ENCODE peak calls at places on chromosomes 3 and 15, in four cellular contexts. A is mammary epithelial cell, D is DND-41, G is IMR-90. I is an unnamed sample.

GRCh38 chr3:99638244-99638948 is at the start of gene COL8A1:
- DNase-seq in A (peak), D (no peak), G (peak), I (peak)

GRCh38 chr15:97200161-97200560 is 760.3 kb upstream of the ARRDC4 start:
- DNase-seq in A (no peak), D (no peak), G (no peak), I (no peak)

GRCh38 chr3:54720604-54721003 is 207.3 kb downstream of the LRTM1 start:
- DNase-seq in A (no peak), D (no peak), G (no peak), I (no peak)

GRCh38 chr15:99452728-99453643 is 112.8 kb upstream of the MEF2A start:
- DNase-seq in A (no peak), D (no peak), G (peak), I (peak)

GRCh38 chr3:121594850-121595249 is 1.7 kb downstream of the FBXO40 start:
- DNase-seq in A (no peak), D (no peak), G (no peak), I (no peak)

GRCh38 chr15:55897560-55898336 is 95.7 kb downstream of the NEDD4 start:
- DNase-seq in A (peak), D (peak), G (peak), I (peak)

GRCh38 chr15:78291698-78292097 is 7.7 kb downstream of the SKIC8 start:
- DNase-seq in A (peak), D (no peak), G (no peak), I (no peak)

GRCh38 chr15:44535509-44536297 is 1.2 kb upstream of the EIF3J start:
- DNase-seq in A (no peak), D (no peak), G (no peak), I (peak)

GRCh38 chr3:88773766-88774165 is 333.7 kb upstream of the EPHA3 start:
- DNase-seq in A (peak), D (no peak), G (no peak), I (no peak)

GRCh38 chr15:75836953-75837321 is 6.3 kb upstream of the UBE2Q2 start:
- DNase-seq in A (peak), D (peak), G (peak), I (no peak)

GRCh38 chr15:71348597-71348996 is 233.3 kb downstream of the THSD4 start:
- DNase-seq in A (no peak), D (no peak), G (no peak), I (no peak)

GRCh38 chr3:39228496-39228895 is 36.1 kb upstream of the XIRP1 start:
- DNase-seq in A (no peak), D (no peak), G (no peak), I (no peak)

GRCh38 chr3:102346897-102347296 is 87.9 kb upstream of the ZPLD1 start:
- DNase-seq in A (peak), D (no peak), G (no peak), I (no peak)

GRCh38 chr3:42664443-42664814 is 10.9 kb downstream of the ZBTB47 start:
- DNase-seq in A (no peak), D (no peak), G (no peak), I (no peak)

GRCh38 chr15:98025237-98025636 is 64.7 kb downstream of the ARRDC4 start:
- DNase-seq in A (peak), D (no peak), G (peak), I (no peak)

GRCh38 chr3:60010778-60011177 is 961.0 kb upstream of the CFAP20DC start:
- DNase-seq in A (no peak), D (peak), G (no peak), I (peak)

GRCh38 chr3:166013073-166013679 is 176.0 kb upstream of the BCHE start:
- DNase-seq in A (peak), D (peak), G (peak), I (no peak)

GRCh38 chr3:154059798-154060197 is 61.4 kb upstream of the ARHGEF26 start:
- DNase-seq in A (peak), D (no peak), G (no peak), I (no peak)

GRCh38 chr3:131794766-131795381 is 239.9 kb downstream of the CPNE4 start:
- DNase-seq in A (peak), D (peak), G (peak), I (peak)

GRCh38 chr3:155805204-155805801 is 775 bp downstream of the C3orf33 start:
- DNase-seq in A (peak), D (no peak), G (no peak), I (peak)

GRCh38 chr15:66075947-66076346 is 177.6 kb downstream of the MEGF11 start:
- DNase-seq in A (no peak), D (no peak), G (no peak), I (no peak)

GRCh38 chr3:152269423-152270144 is 855 bp downstream of the MBNL1 start:
- DNase-seq in A (peak), D (no peak), G (peak), I (peak)

GRCh38 chr3:72244396-72244795 is 459.4 kb upstream of the PROK2 start:
- DNase-seq in A (no peak), D (no peak), G (no peak), I (no peak)

GRCh38 chr15:52466134-52466701 is 62.5 kb downstream of the MYO5A start:
- DNase-seq in A (no peak), D (peak), G (no peak), I (peak)

GRCh38 chr15:92839696-92840095 is 60.4 kb upstream of the CHD2 start:
- DNase-seq in A (no peak), D (peak), G (no peak), I (no peak)

GRCh38 chr3:188950832-188951489 is 220.8 kb upstream of the TPRG1 start:
- DNase-seq in A (peak), D (no peak), G (peak), I (peak)

GRCh38 chr3:147412491-147412916 is 3.3 kb downstream of the ZIC1 start:
- DNase-seq in A (no peak), D (no peak), G (no peak), I (no peak)

GRCh38 chr3:194282436-194283122 is 68.5 kb downstream of the CPN2 start:
- DNase-seq in A (no peak), D (no peak), G (no peak), I (no peak)

GRCh38 chr3:150078983-150079739 is 108.5 kb upstream of the PFN2 start:
- DNase-seq in A (peak), D (no peak), G (peak), I (no peak)

GRCh38 chr3:55329849-55330248 is 157.3 kb downstream of the WNT5A start:
- DNase-seq in A (peak), D (no peak), G (peak), I (no peak)

GRCh38 chr15:78695849-78696248 is 54.8 kb upstream of the CHRNB4 start:
- DNase-seq in A (no peak), D (no peak), G (no peak), I (no peak)

GRCh38 chr15:26771917-26772587 is 814 bp downstream of the GABRB3 start:
- DNase-seq in A (no peak), D (no peak), G (no peak), I (no peak)

GRCh38 chr15:83379574-83379973 is 67.6 kb upstream of the SH3GL3 start:
- DNase-seq in A (peak), D (no peak), G (no peak), I (no peak)

GRCh38 chr15:49923671-49924070 is 195.4 kb downstream of the ATP8B4 start:
- DNase-seq in A (no peak), D (no peak), G (no peak), I (no peak)

GRCh38 chr3:257826-258225 is 61.3 kb downstream of the CHL1 start:
- DNase-seq in A (no peak), D (no peak), G (no peak), I (no peak)

GRCh38 chr15:100729461-100729860 is 127.1 kb downstream of the ASB7 start:
- DNase-seq in A (no peak), D (no peak), G (no peak), I (no peak)
- H3K9ac ChIP-seq in A (no peak), D (no peak), G (no peak), I (no peak)

GRCh38 chr15:68558318-68559305 is 20.2 kb upstream of the CORO2B start:
- DNase-seq in A (peak), D (no peak), G (no peak), I (no peak)
- H3K4me3 ChIP-seq in A (no peak), D (no peak), G (no peak), I (peak)

GRCh38 chr15:76866008-76866407 is 39.1 kb downstream of the SCAPER start:
- DNase-seq in A (peak), D (no peak), G (peak), I (no peak)

GRCh38 chr15:76865548-76865991 is 39.6 kb downstream of the SCAPER start:
- DNase-seq in A (peak), D (no peak), G (peak), I (no peak)

GRCh38 chr15:76868740-76869139 is 36.4 kb downstream of the SCAPER start:
- DNase-seq in A (no peak), D (no peak), G (no peak), I (no peak)

GRCh38 chr15:76863693-76864092 is 41.4 kb downstream of the SCAPER start:
- DNase-seq in A (no peak), D (no peak), G (no peak), I (no peak)

GRCh38 chr15:76866716-76867321 is 38.3 kb downstream of the SCAPER start:
- DNase-seq in A (peak), D (peak), G (peak), I (no peak)
- TF ChIP-seq CTCF in A (peak), D (peak), G (peak), I (peak)

GRCh38 chr3:14415501-14415900 is 13.1 kb downstream of the SLC6A6 start:
- DNase-seq in A (peak), D (no peak), G (peak), I (no peak)
- H3K9ac ChIP-seq in A (no peak), D (no peak), G (no peak), I (no peak)

GRCh38 chr3:116441652-116442051 is 3.6 kb downstream of the LSAMP start:
- DNase-seq in A (no peak), D (no peak), G (no peak), I (no peak)

GRCh38 chr3:116444099-116444700 is 1.1 kb downstream of the LSAMP start:
- DNase-seq in A (no peak), D (no peak), G (peak), I (no peak)

GRCh38 chr3:116444819-116445290 is 432 bp downstream of the LSAMP start:
- DNase-seq in A (no peak), D (no peak), G (no peak), I (no peak)

GRCh38 chr3:116442331-116443021 is 2.8 kb downstream of the LSAMP start:
- DNase-seq in A (no peak), D (no peak), G (peak), I (no peak)

DNA sequence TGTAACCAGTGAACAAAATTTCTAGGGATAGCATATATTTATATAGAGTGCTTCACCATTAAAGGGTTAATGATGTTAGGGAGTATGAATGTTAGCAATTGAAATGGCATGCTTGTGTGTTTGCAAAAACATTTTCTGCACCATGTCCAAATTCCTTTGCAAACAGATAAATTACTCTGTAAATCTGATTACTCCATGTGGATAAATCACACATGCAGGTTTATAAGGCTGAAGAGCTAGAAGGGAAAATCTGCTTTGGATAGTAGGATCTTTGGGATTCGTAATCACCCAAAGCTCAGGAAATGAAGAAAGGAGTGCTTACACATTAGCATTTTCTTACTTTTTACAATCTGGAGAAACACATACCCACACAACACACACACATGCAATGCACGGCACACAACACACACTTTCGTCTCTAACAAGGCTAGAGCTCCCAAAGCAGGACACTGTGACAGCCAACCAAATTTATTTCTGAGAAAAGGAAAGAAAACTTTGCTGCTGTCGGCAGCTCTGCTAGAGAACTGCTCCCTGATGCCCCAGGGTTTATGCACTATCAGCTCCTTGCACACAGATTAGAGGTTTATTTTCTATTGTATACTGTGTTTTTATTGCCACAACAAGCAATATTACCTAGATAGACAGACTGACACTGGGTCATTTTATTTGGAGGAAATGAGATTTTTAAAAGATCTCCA is 2.0 kb downstream of the LSAMP start:
- DNase-seq in A (no peak), D (no peak), G (peak), I (no peak)
- H3K4me3 ChIP-seq in A (no peak), D (no peak), G (peak), I (no peak)

DNA sequence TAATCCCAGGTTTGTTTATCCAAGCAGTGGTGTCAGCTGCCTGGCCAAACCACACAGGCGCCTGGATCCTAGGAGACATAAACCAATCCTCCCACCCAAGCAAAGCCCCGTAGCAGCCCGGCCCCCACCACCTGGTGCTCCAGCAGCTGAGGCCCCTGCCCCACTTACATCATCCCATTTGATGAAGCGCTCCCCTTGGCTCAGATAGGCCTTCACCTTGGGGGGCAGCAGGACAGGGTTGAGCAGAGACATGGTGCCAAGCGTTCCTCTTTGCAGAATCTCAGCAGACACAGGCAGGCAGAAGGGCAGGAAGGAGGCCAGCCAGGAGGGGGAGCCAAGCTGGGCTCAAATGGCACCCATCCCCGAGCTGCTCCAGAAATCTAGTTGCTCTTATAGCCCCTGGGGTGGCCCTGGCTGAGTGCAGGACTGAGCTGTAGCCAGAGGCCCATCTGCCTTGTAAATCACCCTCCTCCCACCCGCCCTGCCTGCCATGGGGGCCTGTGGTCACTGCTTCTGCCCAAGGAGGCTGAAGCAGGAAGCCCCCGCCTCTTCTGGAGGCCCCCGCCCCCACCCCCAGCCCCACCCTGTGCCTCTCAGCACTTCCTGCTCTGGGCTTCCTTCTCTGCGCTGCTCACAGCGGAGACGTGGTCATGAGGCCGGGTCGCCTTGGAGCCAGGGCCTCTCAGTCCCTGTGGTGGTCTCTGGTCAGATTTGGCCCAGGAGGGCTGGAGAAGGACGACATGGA is at the start of gene PLCB2:
- DNase-seq in A (no peak), D (peak), G (no peak), I (peak)
- TF ChIP-seq CTCF in A (no peak), D (peak), G (peak), I (no peak)

DNA sequence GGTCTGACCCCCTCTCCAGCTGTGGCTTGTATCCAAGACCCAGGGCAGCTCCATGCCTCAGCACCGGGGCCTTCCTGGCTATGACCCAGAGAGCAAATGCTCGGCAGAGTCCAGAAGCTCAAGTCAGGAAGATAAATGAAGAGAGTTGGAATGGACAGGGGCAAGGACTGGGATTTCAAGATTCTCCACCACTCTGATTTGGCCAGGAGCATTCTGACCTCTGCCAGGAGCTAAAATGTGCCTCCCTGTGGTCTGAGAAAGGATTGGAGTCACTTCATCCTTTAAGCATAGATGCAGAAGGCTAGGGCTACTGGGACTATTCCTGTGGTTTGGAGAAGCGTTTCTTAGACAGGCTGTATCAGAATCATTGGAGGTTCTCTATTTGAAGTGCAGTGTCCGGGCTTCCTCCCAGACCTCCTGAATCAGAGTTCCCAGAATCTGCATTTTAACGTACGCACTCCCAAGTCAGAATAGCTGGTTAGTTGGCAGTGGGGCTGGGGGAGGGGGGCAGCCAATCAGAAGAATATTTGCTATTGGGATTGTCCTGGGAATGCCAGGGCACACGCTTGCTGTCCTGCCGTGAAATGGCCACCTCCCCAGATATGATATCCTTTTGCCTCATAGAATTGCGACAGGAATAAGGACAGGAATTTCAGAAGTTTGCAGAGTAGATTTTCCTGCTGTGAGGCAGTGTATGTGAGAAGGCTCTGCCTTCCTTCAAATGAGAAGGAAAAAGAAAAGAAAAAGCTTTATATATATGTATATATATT is 57.4 kb downstream of the HRH1 start:
- DNase-seq in A (no peak), D (no peak), G (peak), I (no peak)
- H3K9ac ChIP-seq in A (no peak), D (no peak), G (no peak), I (no peak)

DNA sequence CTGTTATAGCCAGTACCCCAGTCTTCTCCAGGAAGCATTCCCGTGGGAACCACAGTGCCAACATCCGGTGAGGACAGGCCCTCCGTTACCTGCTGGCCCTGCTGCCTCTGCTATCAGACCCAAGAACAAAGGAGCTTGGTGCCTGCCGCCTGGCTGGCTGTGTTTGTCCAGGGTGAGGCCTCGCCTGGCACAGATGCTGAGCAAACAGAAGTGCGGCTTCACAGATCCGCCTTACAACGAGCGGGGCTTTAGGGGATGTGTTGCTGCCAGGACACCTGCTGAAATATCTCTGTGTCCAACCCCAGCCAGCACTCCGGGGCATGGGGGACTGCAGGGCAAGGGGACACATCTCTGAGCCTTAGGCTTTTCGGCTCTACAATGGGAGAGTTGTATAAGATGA is 2.2 kb upstream of the EPHB3 start:
- DNase-seq in A (no peak), D (no peak), G (no peak), I (peak)
- H3K4me3 ChIP-seq in A (no peak), D (no peak), G (no peak), I (no peak)

GRCh38 chr15:61047783-61048182 is 181.3 kb downstream of the RORA start:
- DNase-seq in A (no peak), D (no peak), G (peak), I (no peak)
- TF ChIP-seq CTCF in A (no peak), D (no peak), G (no peak), I (no peak)

DNA sequence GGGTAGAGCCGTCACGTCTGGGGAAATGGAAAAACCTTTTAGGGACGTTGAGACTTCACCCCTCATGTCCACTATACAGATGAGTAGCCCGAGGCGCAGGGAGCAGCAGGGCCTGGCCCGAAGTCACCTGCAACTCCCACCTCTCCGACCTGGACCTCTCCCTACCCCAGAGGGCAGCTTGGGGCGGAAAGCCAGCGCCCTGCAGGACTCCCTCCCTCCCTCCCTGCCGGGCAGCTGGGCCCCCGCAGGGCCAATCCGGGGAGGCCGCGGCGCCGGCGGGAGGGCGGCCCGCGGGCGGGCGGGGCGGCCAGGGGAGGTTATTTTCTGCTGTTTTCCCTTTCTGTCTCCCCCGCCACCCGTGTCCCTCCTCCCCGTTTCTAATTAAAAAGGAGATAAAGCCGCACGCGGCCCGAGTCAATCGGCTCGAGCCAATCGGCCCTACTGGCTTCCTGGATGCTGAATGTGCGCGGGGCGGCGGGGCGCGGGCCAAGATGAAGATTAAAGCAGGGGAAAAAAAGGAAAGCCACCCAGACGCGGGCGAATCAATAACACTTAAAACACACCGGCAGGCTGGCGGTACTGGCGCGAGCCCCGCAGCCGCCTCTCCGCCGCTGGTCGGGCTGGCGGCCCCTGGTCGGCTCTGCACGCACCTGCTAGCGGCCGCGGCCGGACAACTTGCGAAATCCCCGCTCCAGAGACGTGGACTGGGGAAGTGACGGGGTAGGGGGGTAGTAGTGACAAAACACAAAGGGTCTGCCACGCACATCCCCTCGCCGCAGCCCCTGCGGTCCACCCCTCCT is 1.8 kb downstream of the WNT7A start:
- DNase-seq in A (no peak), D (no peak), G (no peak), I (no peak)
- H3K9ac ChIP-seq in A (no peak), D (no peak), G (no peak), I (no peak)